ENCODE peak calls at places on chromosome 17, in seven cellular contexts. M is H7, K is A549, C is right cardiac atrium, W is prostate gland, E is adrenal gland, R is cardiac muscle cell. Z is an unnamed sample.

GRCh38 chr17:66275651-66276050 is 26.8 kb upstream of the PRKCA start:
- DNase-seq in M (no peak), K (peak), C (no peak), W (peak), E (peak), R (peak), Z (peak)

GRCh38 chr17:33952425-33952824 is 302.7 kb upstream of the CCL2 start:
- DNase-seq in M (no peak), K (no peak), C (no peak), W (no peak), E (no peak), R (no peak), Z (no peak)

GRCh38 chr17:79280822-79281572 is 206.4 kb downstream of the ENGASE start:
- DNase-seq in M (no peak), K (no peak), C (no peak), W (no peak), E (no peak), R (no peak), Z (no peak)

GRCh38 chr17:58144801-58145200 is 3.4 kb upstream of the OR4D1 start:
- DNase-seq in M (no peak), K (no peak), C (no peak), W (no peak), E (no peak), R (no peak), Z (no peak)

GRCh38 chr17:72683506-72684404 is 408.7 kb downstream of the SLC39A11 start:
- DNase-seq in M (no peak), K (peak), C (no peak), W (peak), E (no peak), R (peak), Z (peak)

GRCh38 chr17:62064029-62064790 is 868 bp downstream of the MED13 start:
- DNase-seq in M (no peak), K (peak), C (no peak), W (peak), E (no peak), R (peak), Z (peak)

GRCh38 chr17:81713556-81714411 is 1.7 kb downstream of the SLC25A10 start:
- DNase-seq in M (no peak), K (no peak), C (no peak), W (no peak), E (no peak), R (no peak), Z (no peak)

GRCh38 chr17:41873559-41874292 is 8.5 kb upstream of the KLHL11 start:
- DNase-seq in M (no peak), K (no peak), C (no peak), W (no peak), E (no peak), R (no peak), Z (no peak)

GRCh38 chr17:72719582-72720493 is 372.6 kb downstream of the SLC39A11 start:
- DNase-seq in M (no peak), K (no peak), C (no peak), W (no peak), E (no peak), R (peak), Z (no peak)

GRCh38 chr17:44774271-44775135 is 15.7 kb downstream of the ADAM11 start:
- DNase-seq in M (peak), K (peak), C (peak), W (peak), E (peak), R (peak), Z (no peak)

GRCh38 chr17:76421054-76421427 is 31.9 kb downstream of the UBE2O start:
- DNase-seq in M (peak), K (no peak), C (no peak), W (no peak), E (no peak), R (peak), Z (no peak)

GRCh38 chr17:27762527-27763305 is 37.6 kb downstream of the NOS2 start:
- DNase-seq in M (peak), K (no peak), C (no peak), W (no peak), E (no peak), R (peak), Z (peak)

DNA sequence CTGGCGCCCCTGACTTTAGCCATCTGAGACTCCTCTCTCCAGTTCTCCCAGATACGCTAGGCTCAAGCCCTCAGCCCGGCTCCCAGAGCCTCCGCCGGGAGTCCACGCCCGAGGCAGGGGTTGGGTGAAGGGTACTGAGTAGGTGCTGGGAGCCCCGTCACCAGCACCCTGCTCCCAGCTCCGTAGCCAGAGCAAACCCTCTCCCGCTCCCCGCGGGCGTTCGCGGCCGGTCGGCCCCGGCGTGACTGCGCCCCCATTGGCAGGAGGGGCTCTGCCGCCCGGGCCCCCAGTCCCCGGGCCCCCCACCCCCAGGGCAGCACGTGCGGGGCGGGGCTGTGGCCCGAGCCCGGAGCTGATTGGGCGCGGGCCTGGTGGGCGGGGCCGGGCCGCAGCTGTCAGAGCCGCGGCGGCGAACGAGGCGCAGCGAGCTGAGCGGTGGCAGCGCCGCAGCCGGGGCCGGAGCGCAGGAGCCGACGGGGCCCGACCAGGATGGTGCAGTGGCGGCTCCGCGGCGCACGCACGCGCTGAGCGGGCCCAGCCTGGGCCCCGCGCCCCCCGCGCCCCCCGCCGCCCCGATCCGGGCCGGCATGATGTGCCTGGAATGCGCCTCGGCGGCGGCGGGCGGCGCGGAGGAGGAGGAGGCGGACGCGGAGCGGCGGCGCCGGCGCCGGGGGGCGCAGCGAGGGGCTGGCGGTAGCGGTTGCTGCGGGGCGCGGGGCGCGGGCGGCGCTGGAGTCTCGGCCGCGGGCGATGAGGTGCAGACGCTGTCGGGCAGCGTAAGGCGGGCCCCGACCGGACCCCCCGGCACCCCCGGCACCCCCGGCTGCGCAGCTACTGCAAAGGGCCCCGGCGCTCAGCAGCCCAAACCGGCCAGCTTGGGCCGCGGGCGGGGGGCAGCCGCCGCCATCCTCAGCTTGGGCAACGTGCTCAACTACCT is at the start of gene SPNS2:
- DNase-seq in M (peak), K (peak), C (peak), W (peak), E (peak), R (peak), Z (no peak)
- H3K4me3 ChIP-seq in M (peak), K (peak), C (peak), W (peak), E (peak), R (peak), Z (no peak)

GRCh38 chr17:30341703-30342102 is 7.8 kb upstream of the TMIGD1 start:
- DNase-seq in M (no peak), K (no peak), C (no peak), W (no peak), E (no peak), R (no peak), Z (no peak)

GRCh38 chr17:30344283-30345088 is 10.6 kb upstream of the TMIGD1 start:
- DNase-seq in M (no peak), K (no peak), C (peak), W (peak), E (peak), R (peak), Z (peak)

GRCh38 chr17:30337393-30337999 is 3.6 kb upstream of the TMIGD1 start:
- DNase-seq in M (no peak), K (no peak), C (no peak), W (no peak), E (no peak), R (no peak), Z (no peak)

GRCh38 chr17:30343741-30344140 is 9.9 kb upstream of the TMIGD1 start:
- DNase-seq in M (no peak), K (no peak), C (no peak), W (no peak), E (no peak), R (no peak), Z (no peak)

DNA sequence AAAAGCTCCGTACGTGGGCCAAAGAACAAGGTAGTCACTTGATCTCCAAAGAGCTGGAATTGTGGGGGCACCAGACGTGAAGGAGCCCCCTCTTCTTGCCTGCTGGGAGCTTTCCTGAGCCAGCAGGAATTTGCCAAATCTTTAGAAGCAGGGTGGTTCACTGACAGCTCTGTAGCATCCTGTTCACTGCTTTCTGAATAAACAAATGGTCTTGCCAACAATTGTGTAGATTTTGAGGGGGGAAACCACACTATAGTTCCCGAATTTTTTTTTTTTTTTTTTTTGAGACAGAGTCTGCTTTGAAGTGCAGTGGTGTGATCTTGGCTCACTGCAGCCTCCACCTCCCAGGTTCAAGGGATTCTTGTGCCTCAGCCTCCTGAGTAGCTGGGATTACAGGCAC is 7.1 kb upstream of the TMIGD1 start:
- DNase-seq in M (no peak), K (no peak), C (no peak), W (no peak), E (no peak), R (peak), Z (no peak)
- H3K4me3 ChIP-seq in M (no peak), K (no peak), C (no peak), W (no peak), E (no peak), R (no peak), Z (no peak)

DNA sequence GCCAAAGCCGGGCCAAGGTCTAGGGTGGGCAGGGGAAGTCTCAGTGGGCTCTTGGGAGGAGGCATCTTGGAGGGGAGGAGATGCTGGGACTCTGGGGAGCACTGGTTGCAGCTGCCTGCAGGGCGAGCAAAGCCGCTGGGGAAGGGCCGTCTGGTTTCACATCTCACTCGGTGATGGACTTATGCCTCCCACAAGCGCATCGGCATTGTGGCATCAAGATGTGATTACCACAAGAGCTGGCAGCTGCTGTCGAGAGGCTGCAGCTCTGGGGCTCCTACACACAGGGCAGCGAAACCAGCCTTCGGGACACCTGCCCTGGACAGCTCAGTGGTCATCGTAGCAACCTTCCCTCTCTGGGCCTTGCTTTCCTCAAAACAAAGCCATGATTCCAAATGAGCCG is 3.1 kb upstream of the KCNJ12 start:
- DNase-seq in M (no peak), K (no peak), C (no peak), W (no peak), E (no peak), R (no peak), Z (no peak)
- H3K4me3 ChIP-seq in M (no peak), K (no peak), C (no peak), W (no peak), E (no peak), R (no peak), Z (no peak)

GRCh38 chr17:55254375-55254774 is 10.4 kb upstream of the HLF start:
- DNase-seq in M (no peak), K (no peak), C (no peak), W (no peak), E (no peak), R (no peak), Z (no peak)
- H3K4me3 ChIP-seq in M (no peak), K (no peak), C (no peak), W (no peak), E (no peak), R (no peak), Z (no peak)